ENCODE peak calls at places on chromosomes 1 and 21, in five cellular contexts. V, B, F, Q and N are unnamed samples.

GRCh38 chr1:76153856-76154212 is 79.3 kb downstream of the ST6GALNAC3 start:
- DNase-seq in Q (no peak), F (no peak), V (no peak), B (no peak), N (no peak)

GRCh38 chr1:203663294-203663693 is 36.7 kb downstream of the ATP2B4 start:
- DNase-seq in F (no peak), V (no peak), B (peak), Q (peak), N (peak)

GRCh38 chr1:205714190-205714905 is 34.0 kb upstream of the SLC45A3 start:
- DNase-seq in B (no peak), Q (peak), F (no peak), V (peak), N (peak)

GRCh38 chr1:214228976-214229375 is 52.0 kb upstream of the SMYD2 start:
- DNase-seq in B (no peak), F (no peak), Q (no peak), V (no peak), N (no peak)

GRCh38 chr1:89953072-89953626 is 41.8 kb upstream of the ZNF326 start:
- DNase-seq in B (peak), F (no peak), Q (peak), V (no peak), N (peak)

GRCh38 chr1:206551985-206552325 is 44.6 kb downstream of the RASSF5 start:
- DNase-seq in Q (no peak), F (peak), B (peak), V (no peak), N (no peak)

GRCh38 chr1:200139661-200140250 is 112.2 kb downstream of the NR5A2 start:
- DNase-seq in B (no peak), Q (peak), V (no peak), F (no peak), N (peak)

GRCh38 chr1:35958558-35958957 is 27.7 kb downstream of the AGO3 start:
- DNase-seq in V (no peak), B (no peak), F (no peak), Q (no peak), N (no peak)

GRCh38 chr1:21857142-21857839 is 45.2 kb downstream of the LDLRAD2 start:
- DNase-seq in F (no peak), B (no peak), Q (no peak), V (no peak), N (peak)

GRCh38 chr1:191022856-191023255 is 545.2 kb upstream of the BRINP3 start:
- DNase-seq in V (no peak), B (no peak), Q (peak), F (no peak), N (peak)

GRCh38 chr1:155024315-155024714 is 9.3 kb downstream of the DCST2 start:
- DNase-seq in V (no peak), F (no peak), Q (no peak), B (no peak), N (no peak)

GRCh38 chr1:216785760-216786159 is 62.5 kb upstream of the ESRRG start:
- DNase-seq in V (no peak), B (no peak), F (no peak), Q (no peak), N (peak)

GRCh38 chr1:20115479-20115878 is 3.9 kb downstream of the PLA2G2D start:
- DNase-seq in F (no peak), B (no peak), Q (no peak), V (no peak), N (no peak)

GRCh38 chr1:225481738-225482137 is 53.9 kb upstream of the LBR start:
- DNase-seq in B (no peak), Q (no peak), V (no peak), F (no peak), N (no peak)

GRCh38 chr1:23393706-23394105 is 24.1 kb upstream of the ZNF436 start:
- DNase-seq in Q (peak), V (no peak), F (no peak), B (no peak), N (peak)

GRCh38 chr1:68949999-68950398 is 453.1 kb upstream of the DEPDC1 start:
- DNase-seq in B (no peak), Q (no peak), V (no peak), F (no peak), N (no peak)

GRCh38 chr21:15333943-15334342 is 269.1 kb upstream of the NRIP1 start:
- DNase-seq in Q (no peak), B (no peak), F (no peak), V (no peak), N (no peak)

GRCh38 chr1:15949453-15950245 is 26.3 kb downstream of the ZBTB17 start:
- DNase-seq in F (peak), Q (peak), V (peak), B (peak), N (peak)

GRCh38 chr1:146013566-146013937 is 8.0 kb downstream of the HJV start:
- DNase-seq in F (no peak), B (no peak), Q (no peak), V (no peak), N (no peak)

GRCh38 chr1:6342031-6342430 is 51.5 kb downstream of the ACOT7 start:
- DNase-seq in B (no peak), Q (no peak), F (no peak), V (no peak), N (no peak)

GRCh38 chr1:121522061-121522759 is 337.4 kb downstream of the SRGAP2C start:
- DNase-seq in Q (no peak), B (no peak), F (no peak), V (no peak), N (no peak)

GRCh38 chr1:27935721-27936120 is 921 bp downstream of the SMPDL3B start:
- DNase-seq in B (no peak), F (no peak), Q (no peak), V (no peak), N (no peak)

GRCh38 chr1:84732520-84732919 is 42.3 kb upstream of the SSX2IP start:
- DNase-seq in F (no peak), Q (no peak), B (no peak), V (no peak), N (no peak)

GRCh38 chr1:186681806-186682205 is 1.6 kb upstream of the PTGS2 start:
- DNase-seq in V (no peak), B (no peak), Q (peak), F (no peak), N (peak)

GRCh38 chr1:14215151-14215550 is 383.3 kb upstream of the KAZN start:
- DNase-seq in B (no peak), Q (no peak), V (no peak), F (no peak), N (no peak)

GRCh38 chr1:184804220-184804619 is 49.6 kb upstream of the EDEM3 start:
- DNase-seq in V (no peak), Q (no peak), F (no peak), B (no peak), N (no peak)